ENCODE peak calls at places on chromosome 2, in eight cellular contexts. C is kidney; O is choroid plexus epithelial cell; S is HCT116; I is ovary; W is epithelial cell of esophagus; Z is AG04450; G is CD8-positive, alpha-beta T cell. M is an unnamed sample.
A peak's percentile ranks its signal among the peaks of the same experiment; 100 is the strongest.

GRCh38 chr2:24840962-24841945 is 48.0 kb downstream of the CENPO start:
- DNase-seq in G (no peak), I (no peak), Z (no peak), S (no peak), O (no peak), W (no peak), C (peak; percentile 64), M (no peak)

GRCh38 chr2:231977430-231977829 is 15.9 kb downstream of the DIS3L2 start:
- DNase-seq in O (no peak), S (no peak), Z (no peak), G (no peak), C (no peak), I (no peak), W (no peak), M (no peak)

GRCh38 chr2:132593171-132593570 is 76.8 kb downstream of the LYPD1 start:
- DNase-seq in S (no peak), Z (no peak), I (no peak), G (no peak), W (peak; percentile 4), O (peak; percentile 7), C (no peak), M (no peak)

GRCh38 chr2:169391236-169391635 is 28.9 kb upstream of the LRP2 start:
- DNase-seq in G (no peak), O (no peak), C (no peak), Z (no peak), S (no peak), W (no peak), I (no peak), M (no peak)

GRCh38 chr2:175445276-175445675 is 263.8 kb upstream of the ATP5MC3 start:
- DNase-seq in I (no peak), S (no peak), Z (no peak), W (no peak), C (no peak), G (no peak), O (no peak), M (no peak)

GRCh38 chr2:216163518-216163917 is 54.4 kb downstream of the XRCC5 start:
- DNase-seq in C (no peak), Z (peak; percentile 18), G (no peak), S (no peak), O (peak; percentile 72), W (no peak), I (no peak), M (no peak)

GRCh38 chr2:171403181-171403580 is 30.6 kb downstream of the METTL8 start:
- DNase-seq in C (no peak), O (peak; percentile 46), W (peak; percentile 18), G (no peak), S (no peak), I (no peak), Z (no peak), M (no peak)

GRCh38 chr2:111671426-111672150 is 212.4 kb downstream of the ANAPC1 start:
- DNase-seq in G (no peak), Z (no peak), S (no peak), C (no peak), W (no peak), O (peak; percentile 66), I (peak; percentile 25), M (peak; percentile 26)

GRCh38 chr2:142321706-142322280 is 191.0 kb upstream of the LRP1B start:
- DNase-seq in G (no peak), O (no peak), W (peak; percentile 30), C (no peak), S (no peak), Z (no peak), I (no peak), M (no peak)

GRCh38 chr2:120740765-120741513 is 5.3 kb downstream of the GLI2 start:
- DNase-seq in O (peak; percentile 52), Z (no peak), C (no peak), S (no peak), W (no peak), G (peak; percentile 3), I (peak; percentile 39), M (no peak)

GRCh38 chr2:165562235-165562634 is 92.7 kb downstream of the CSRNP3 start:
- DNase-seq in Z (no peak), O (no peak), C (no peak), G (no peak), W (no peak), I (peak; percentile 35), S (no peak), M (no peak)

GRCh38 chr2:195649629-195650190 is 7.3 kb upstream of the SLC39A10 start:
- DNase-seq in Z (no peak), W (no peak), O (no peak), C (no peak), I (no peak), G (no peak), S (no peak), M (no peak)

GRCh38 chr2:205685314-205686230 is 3.3 kb downstream of the NRP2 start:
- DNase-seq in W (peak; percentile 79), G (no peak), S (no peak), Z (no peak), C (peak; percentile 85), I (peak; percentile 53), O (peak; percentile 63), M (no peak)

GRCh38 chr2:205688417-205689200 is 6.3 kb downstream of the NRP2 start:
- DNase-seq in Z (no peak), W (no peak), S (no peak), C (no peak), G (no peak), I (no peak), O (peak; percentile 65), M (peak; percentile 58)

GRCh38 chr2:205684871-205685313 is 2.6 kb downstream of the NRP2 start:
- DNase-seq in G (no peak), Z (no peak), O (peak; percentile 59), I (peak; percentile 60), S (no peak), C (peak; percentile 79), W (peak; percentile 43), M (peak; percentile 62)

GRCh38 chr2:205687018-205687956 is 5.0 kb downstream of the NRP2 start:
- DNase-seq in G (no peak), Z (no peak), I (no peak), C (no peak), S (no peak), W (peak; percentile 71), O (no peak), M (peak; percentile 52)

DNA sequence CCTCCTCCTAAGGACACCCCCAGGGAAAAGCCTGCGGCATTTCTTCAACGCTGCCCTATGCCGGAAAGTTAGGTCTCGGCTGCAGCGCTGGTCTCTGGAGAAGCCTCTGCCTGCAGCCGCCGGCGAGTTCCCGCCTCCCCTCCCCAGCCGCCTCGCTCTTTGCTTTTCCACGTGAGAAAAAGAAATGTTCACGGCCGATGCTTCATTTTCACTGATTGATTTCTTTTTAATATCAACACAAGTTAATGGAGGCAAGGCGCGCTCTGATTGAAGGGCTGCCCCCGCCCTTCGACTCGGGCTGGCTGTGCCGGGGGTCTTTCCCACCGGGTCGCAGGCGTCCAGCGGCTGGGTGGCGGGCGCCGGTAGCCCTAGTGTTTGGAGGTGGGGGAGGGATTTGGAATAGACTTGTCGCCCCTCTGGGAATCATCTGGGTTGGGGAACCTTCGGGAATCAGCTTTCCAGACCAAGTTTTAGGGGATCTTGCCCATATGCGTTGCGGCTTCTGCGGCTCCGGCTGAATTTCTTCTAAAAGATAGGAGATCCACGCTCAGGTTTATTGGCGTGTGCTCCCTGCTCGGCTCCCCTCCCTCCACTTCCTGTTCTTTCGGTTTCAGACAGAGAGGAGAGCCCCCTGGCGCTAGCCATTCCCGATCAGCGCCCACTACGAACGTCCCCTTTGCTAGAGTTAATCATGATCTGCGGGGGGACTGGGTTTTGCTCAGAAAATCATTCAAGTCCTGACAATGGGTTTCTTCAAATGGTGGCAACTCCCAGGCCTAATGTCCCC is 4.1 kb downstream of the NRP2 start:
- DNase-seq in O (peak; percentile 42), I (no peak), C (peak; percentile 77), Z (no peak), W (no peak), S (no peak), G (no peak), M (peak; percentile 43)
- TF ChIP-seq CTCF in O (peak; percentile 50), I (no peak), C (no peak), Z (peak; percentile 49), W (no peak), S (no peak), G (no peak), M (peak; percentile 6)

GRCh38 chr2:130726614-130727180 is 2.2 kb upstream of the GPR148 start:
- DNase-seq in C (no peak), W (no peak), S (no peak), I (no peak), Z (no peak), O (no peak), G (no peak), M (no peak)
- H3K4me3 ChIP-seq in C (peak overlapping the region; percentile 56), W (peak overlapping the region; percentile 50), S (peak overlapping the region; percentile 48), I (peak overlapping the region; percentile 41), Z (peak overlapping the region; percentile 61), O (peak overlapping the region; percentile 65), G (peak overlapping the region; percentile 72), M (peak overlapping the region; percentile 48)

DNA sequence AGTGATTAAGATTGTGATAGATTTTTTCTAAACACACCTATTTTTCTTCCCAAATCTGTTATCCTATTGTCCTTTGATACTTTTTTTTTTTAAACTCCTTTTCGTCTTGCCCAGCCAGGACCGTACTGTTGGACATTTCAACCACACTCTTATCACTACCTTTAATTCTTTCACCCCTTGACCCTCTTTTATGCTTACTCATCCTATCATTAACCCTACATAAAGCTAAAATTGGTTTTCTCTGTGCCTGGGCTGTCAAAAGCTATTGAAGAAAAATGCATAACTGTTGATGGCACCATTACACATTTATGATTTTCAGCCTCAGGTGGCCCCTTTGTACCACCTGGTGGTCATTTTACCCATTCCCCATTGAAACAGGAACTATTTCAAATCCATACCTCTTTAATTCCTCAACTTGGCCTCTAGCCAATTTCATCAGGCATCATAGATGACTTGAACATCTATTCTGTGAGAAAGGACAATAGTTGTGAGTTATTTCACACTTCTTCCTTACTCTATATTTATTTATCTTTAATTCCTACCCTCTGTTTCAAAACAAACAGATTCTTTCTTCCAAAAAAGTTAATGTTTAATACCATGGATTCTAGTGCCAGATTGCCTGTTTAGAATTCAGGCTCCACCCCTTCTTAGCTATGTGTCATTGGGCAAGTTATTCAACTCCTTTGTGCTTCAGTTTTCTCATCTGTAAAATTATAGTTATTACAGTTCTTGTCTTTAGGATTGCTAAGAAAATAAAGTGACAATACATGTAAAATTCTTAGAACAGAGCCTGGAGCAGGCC is 258.6 kb downstream of the CAMKMT start:
- DNase-seq in W (peak; percentile 8), S (no peak), I (no peak), O (no peak), C (no peak), Z (no peak), G (no peak), M (no peak)
- TF ChIP-seq CTCF in W (no peak), S (peak; percentile 8), I (no peak), O (no peak), C (no peak), Z (no peak), G (no peak), M (no peak)

DNA sequence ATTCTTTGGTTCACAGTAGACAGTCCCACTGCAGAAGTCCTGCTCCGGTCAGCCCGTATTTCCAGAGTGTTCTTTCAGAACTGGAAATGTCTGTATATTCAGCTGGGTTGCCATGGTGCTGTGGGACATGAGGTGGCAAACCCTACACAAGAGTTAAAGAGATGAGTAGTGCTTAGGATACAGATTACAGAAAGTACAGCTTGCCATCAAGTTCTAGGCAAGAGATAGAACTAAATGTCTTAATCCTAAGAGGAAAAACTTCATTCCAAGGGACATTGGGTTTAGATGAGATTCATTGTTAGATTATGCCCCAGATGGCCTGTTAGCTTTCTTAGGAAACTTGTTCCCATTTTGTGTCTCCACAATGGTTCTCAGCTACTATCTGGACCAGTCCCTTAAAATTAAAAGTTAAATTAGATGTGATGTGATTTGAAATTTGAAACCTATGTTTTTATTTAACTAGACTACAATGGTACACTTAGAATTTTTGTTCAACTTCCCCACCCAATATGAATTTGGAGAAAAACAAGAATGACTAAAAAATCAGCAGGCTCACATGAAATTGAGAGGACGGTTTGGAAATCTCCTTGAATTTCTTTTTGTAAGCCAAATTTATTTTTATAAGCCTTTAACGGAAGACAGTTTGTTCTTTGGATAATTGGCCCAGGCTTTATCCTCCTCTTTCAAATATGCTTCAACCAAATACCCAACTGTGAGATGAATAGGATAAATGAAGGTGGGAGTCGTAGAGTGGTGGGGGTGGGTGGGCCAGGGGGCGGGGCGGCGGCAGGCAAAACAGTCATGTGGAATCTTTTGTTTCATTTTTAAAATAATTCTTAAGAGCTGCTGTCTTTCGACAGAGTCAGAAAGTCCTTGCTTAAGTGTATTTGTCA is 60.4 kb downstream of the FMNL2 start:
- DNase-seq in O (peak; percentile 44), W (peak; percentile 55), G (no peak), Z (no peak), I (peak; percentile 35), C (no peak), S (no peak), M (no peak)
- H3K4me3 ChIP-seq in O (peak overlapping the region; percentile 19), W (no peak overlapping the region), G (no peak overlapping the region), Z (no peak overlapping the region), I (peak overlapping the region; percentile 24), C (no peak overlapping the region), S (no peak overlapping the region), M (peak overlapping the region; percentile 28)